ENCODE peak calls at places on chromosomes 12 and 14, in eight cellular contexts. Q, E, W, Y, V, Z, F and R are unnamed samples.

GRCh38 chr12:121861549-121862254 is 3.0 kb upstream of the HPD start:
- DNase-seq in Q (no peak), E (no peak), W (peak), Y (no peak), V (no peak), Z (no peak), F (no peak), R (no peak)

GRCh38 chr12:60577607-60578006 is 981.8 kb downstream of the SLC16A7 start:
- DNase-seq in Q (no peak), E (no peak), W (no peak), Y (no peak), V (no peak), Z (no peak), F (no peak), R (no peak)

GRCh38 chr12:62581288-62582064 is 114.8 kb downstream of the MON2 start:
- DNase-seq in Q (no peak), E (no peak), W (peak), Y (no peak), V (no peak), Z (peak), F (no peak), R (no peak)

GRCh38 chr12:19003110-19003509 is 126.4 kb upstream of the PLEKHA5 start:
- DNase-seq in Q (no peak), E (no peak), W (peak), Y (no peak), V (no peak), Z (no peak), F (no peak), R (no peak)

GRCh38 chr14:69081271-69081670 is 71.6 kb downstream of the DCAF5 start:
- DNase-seq in Q (no peak), E (no peak), W (no peak), Y (no peak), V (no peak), Z (no peak), F (no peak), R (no peak)

GRCh38 chr12:50200507-50201273 is 33.5 kb upstream of the CERS5 start:
- DNase-seq in Q (no peak), E (no peak), W (peak), Y (no peak), V (no peak), Z (no peak), F (no peak), R (no peak)

GRCh38 chr12:90897316-90897715 is 57.7 kb downstream of the CCER1 start:
- DNase-seq in Q (no peak), E (no peak), W (no peak), Y (no peak), V (no peak), Z (no peak), F (no peak), R (no peak)

GRCh38 chr12:108607981-108608600 is 10.2 kb upstream of the TMEM119 start:
- DNase-seq in Q (no peak), E (no peak), W (no peak), Y (no peak), V (no peak), Z (no peak), F (no peak), R (no peak)

GRCh38 chr14:90814806-90815566 is 1.2 kb downstream of the TTC7B start:
- DNase-seq in Q (no peak), E (no peak), W (no peak), Y (no peak), V (no peak), Z (no peak), F (no peak), R (no peak)

GRCh38 chr14:29927596-29928341 is at the start of gene PRKD1:
- DNase-seq in Q (peak), E (peak), W (peak), Y (no peak), V (peak), Z (peak), F (peak), R (peak)

GRCh38 chr14:95559203-95559602 is 24.4 kb downstream of the GLRX5 start:
- DNase-seq in Q (no peak), E (peak), W (no peak), Y (no peak), V (no peak), Z (no peak), F (no peak), R (no peak)

GRCh38 chr12:1435456-1435855 is 158.9 kb downstream of the FBXL14 start:
- DNase-seq in Q (no peak), E (no peak), W (peak), Y (no peak), V (no peak), Z (no peak), F (no peak), R (no peak)

GRCh38 chr14:81231540-81231939 is 10.8 kb upstream of the GTF2A1 start:
- DNase-seq in Q (no peak), E (no peak), W (no peak), Y (no peak), V (no peak), Z (no peak), F (no peak), R (no peak)

GRCh38 chr12:122937622-122938091 is 28.6 kb downstream of the ABCB9 start:
- DNase-seq in Q (no peak), E (no peak), W (peak), Y (no peak), V (no peak), Z (no peak), F (no peak), R (no peak)

GRCh38 chr14:51989293-51990234 is at the start of gene RTRAF:
- DNase-seq in Q (peak), E (peak), W (peak), Y (peak), V (peak), Z (peak), F (peak), R (peak)

GRCh38 chr14:64706552-64707193 is 2.4 kb downstream of the PLEKHG3 start:
- DNase-seq in Q (peak), E (no peak), W (no peak), Y (no peak), V (peak), Z (peak), F (peak), R (no peak)

GRCh38 chr14:105999361-106000028 is 473.1 kb downstream of the TMEM121 start:
- DNase-seq in Q (no peak), E (peak), W (no peak), Y (no peak), V (no peak), Z (peak), F (no peak), R (no peak)

GRCh38 chr14:89773644-89774316 is 180.8 kb downstream of the EFCAB11 start:
- DNase-seq in Q (peak), E (peak), W (peak), Y (peak), V (no peak), Z (peak), F (no peak), R (no peak)

GRCh38 chr12:1502441-1502785 is 92.0 kb downstream of the FBXL14 start:
- DNase-seq in Q (no peak), E (no peak), W (peak), Y (no peak), V (peak), Z (no peak), F (no peak), R (no peak)

GRCh38 chr14:95531473-95531872 is 3.4 kb upstream of the GLRX5 start:
- DNase-seq in Q (no peak), E (no peak), W (peak), Y (no peak), V (peak), Z (no peak), F (no peak), R (no peak)

GRCh38 chr14:64998455-64998931 is 11.8 kb downstream of the FNTB start:
- DNase-seq in Q (no peak), E (no peak), W (no peak), Y (no peak), V (no peak), Z (no peak), F (no peak), R (no peak)

GRCh38 chr14:90969493-90970166 is 90.8 kb downstream of the RPS6KA5 start:
- DNase-seq in Q (no peak), E (no peak), W (peak), Y (no peak), V (no peak), Z (no peak), F (no peak), R (no peak)

GRCh38 chr14:54567224-54567633 is 301 bp downstream of the SAMD4A start:
- DNase-seq in Q (peak), E (no peak), W (peak), Y (no peak), V (peak), Z (no peak), F (no peak), R (no peak)

GRCh38 chr14:54568821-54569591 is 2.1 kb downstream of the SAMD4A start:
- DNase-seq in Q (no peak), E (no peak), W (peak), Y (no peak), V (no peak), Z (no peak), F (no peak), R (no peak)

GRCh38 chr14:54566410-54567223 is at the start of gene SAMD4A:
- DNase-seq in Q (peak), E (peak), W (peak), Y (peak), V (peak), Z (peak), F (peak), R (no peak)

GRCh38 chr14:54566152-54566409 is 847 bp upstream of the SAMD4A start:
- DNase-seq in Q (no peak), E (no peak), W (no peak), Y (no peak), V (no peak), Z (no peak), F (no peak), R (no peak)

GRCh38 chr14:54567634-54568561 is 970 bp downstream of the SAMD4A start:
- DNase-seq in Q (peak), E (peak), W (peak), Y (no peak), V (peak), Z (peak), F (peak), R (no peak)
- TF ChIP-seq CTCF in Q (no peak), E (no peak), W (no peak), Y (no peak), V (no peak), Z (no peak), F (no peak), R (no peak)

DNA sequence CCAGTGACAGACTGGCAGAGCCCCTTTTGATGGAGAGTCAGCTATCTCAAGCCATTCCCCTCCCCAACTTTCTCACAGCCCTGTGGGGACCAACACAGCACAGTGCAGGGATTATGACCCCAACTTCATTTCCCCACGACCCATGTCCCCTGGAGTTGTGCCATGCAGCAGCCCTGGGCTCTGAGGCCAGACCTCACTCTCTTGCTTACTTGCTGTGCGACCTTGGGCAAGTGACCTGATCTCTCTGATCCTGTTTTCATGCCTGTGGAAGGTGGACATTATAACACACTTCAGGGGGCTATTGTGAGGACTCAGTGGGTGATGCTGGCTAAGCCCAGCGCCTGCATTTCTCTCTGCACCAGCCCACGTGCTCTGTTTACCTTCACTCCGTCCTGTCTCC is 14.1 kb downstream of the OTUB2 start:
- DNase-seq in Q (no peak), E (peak), W (no peak), Y (no peak), V (no peak), Z (no peak), F (no peak), R (no peak)
- TF ChIP-seq CTCF in Q (no peak), E (no peak), W (no peak), Y (no peak), V (no peak), Z (no peak), F (no peak), R (no peak)

DNA sequence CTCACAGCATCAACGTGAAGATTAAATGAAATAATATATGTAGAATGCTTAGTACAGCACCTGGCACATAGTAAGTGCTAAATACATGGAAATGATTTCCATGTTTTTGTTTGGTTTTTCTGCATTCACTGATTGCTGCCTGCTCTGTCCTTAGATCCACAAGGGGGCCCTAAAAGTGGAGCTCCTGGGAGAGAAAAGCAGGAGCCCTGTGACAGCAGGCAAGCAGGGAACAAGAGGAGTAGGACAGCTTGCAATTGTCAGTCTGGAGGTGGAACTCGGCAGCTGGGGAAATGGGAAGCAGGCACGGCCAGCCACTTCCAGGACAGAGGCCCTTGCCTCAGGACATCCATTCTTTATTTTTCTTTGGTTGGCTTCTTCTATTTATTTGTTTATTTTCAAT is 292.9 kb downstream of the BMP4 start:
- DNase-seq in Q (peak), E (no peak), W (peak), Y (no peak), V (no peak), Z (no peak), F (peak), R (no peak)
- TF ChIP-seq CTCF in Q (no peak), E (peak), W (peak), Y (no peak), V (peak), Z (no peak), F (no peak), R (peak)

DNA sequence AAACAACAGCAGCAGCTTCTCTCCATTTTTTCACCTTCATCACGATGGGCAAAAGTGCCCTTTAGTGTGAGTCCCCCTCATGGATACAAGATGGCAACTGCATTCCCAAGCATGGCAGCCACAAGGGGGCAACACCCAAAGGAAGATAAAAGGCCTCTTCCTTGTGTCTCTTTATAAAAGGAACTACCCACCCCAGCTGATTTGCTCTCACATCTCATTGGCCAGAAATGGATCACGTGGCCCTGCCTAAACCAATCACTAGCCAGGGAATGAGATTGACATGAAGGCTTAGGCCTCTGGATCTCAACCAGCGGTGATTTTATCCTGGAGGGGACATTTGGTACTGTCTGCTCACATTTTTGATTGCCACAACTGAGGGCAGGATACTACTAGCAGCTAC is 21.9 kb upstream of the IFT81 start:
- DNase-seq in Q (peak), E (no peak), W (peak), Y (no peak), V (no peak), Z (peak), F (peak), R (peak)
- TF ChIP-seq CTCF in Q (peak), E (peak), W (peak), Y (no peak), V (peak), Z (no peak), F (peak), R (peak)

GRCh38 chr12:67068773-67069450 is 200.2 kb upstream of the CAND1 start:
- DNase-seq in Q (peak), E (peak), W (peak), Y (no peak), V (no peak), Z (peak), F (peak), R (no peak)

GRCh38 chr12:67068204-67068731 is 200.9 kb upstream of the CAND1 start:
- DNase-seq in Q (peak), E (no peak), W (no peak), Y (no peak), V (no peak), Z (no peak), F (no peak), R (no peak)

GRCh38 chr12:67070307-67070600 is 198.9 kb upstream of the CAND1 start:
- DNase-seq in Q (no peak), E (no peak), W (no peak), Y (no peak), V (no peak), Z (no peak), F (no peak), R (no peak)

GRCh38 chr12:67070604-67071003 is 198.6 kb upstream of the CAND1 start:
- DNase-seq in Q (no peak), E (no peak), W (no peak), Y (no peak), V (no peak), Z (no peak), F (no peak), R (no peak)

GRCh38 chr12:67069451-67070306 is 199.5 kb upstream of the CAND1 start:
- DNase-seq in Q (peak), E (peak), W (peak), Y (no peak), V (no peak), Z (peak), F (no peak), R (no peak)
- TF ChIP-seq CTCF in Q (no peak), E (no peak), W (no peak), Y (no peak), V (peak), Z (no peak), F (no peak), R (peak)